ENCODE peak calls at places on chromosomes 6 and 20, in six cellular contexts. D, J, X, M, N and F are unnamed samples.

GRCh38 chr6:42727084-42727601 is 4.7 kb upstream of the PRPH2 start:
- DNase-seq in D (no peak), J (no peak), X (peak), M (no peak), N (peak), F (peak)

GRCh38 chr6:30979076-30979475 is 4.4 kb upstream of the MUC21 start:
- DNase-seq in D (no peak), J (no peak), X (no peak), M (no peak), N (no peak), F (no peak)

GRCh38 chr6:145506554-145506953 is 228.8 kb downstream of the EPM2A start:
- DNase-seq in D (no peak), J (no peak), X (no peak), M (no peak), N (no peak), F (no peak)

GRCh38 chr6:138691595-138692057 is 81.9 kb upstream of the CCDC28A start:
- DNase-seq in D (no peak), J (no peak), X (no peak), M (no peak), N (no peak), F (no peak)

GRCh38 chr20:32332614-32333013 is 25.5 kb upstream of the ASXL1 start:
- DNase-seq in D (peak), J (no peak), X (no peak), M (no peak), N (peak), F (no peak)

GRCh38 chr20:50303573-50304500 is 113.2 kb downstream of the CEBPB start:
- DNase-seq in D (peak), J (peak), X (peak), M (no peak), N (peak), F (peak)

GRCh38 chr6:41614713-41615112 is 23.6 kb upstream of the MDFI start:
- DNase-seq in D (no peak), J (no peak), X (no peak), M (no peak), N (no peak), F (no peak)

GRCh38 chr20:5714261-5715041 is 35.8 kb upstream of the SHLD1 start:
- DNase-seq in D (no peak), J (no peak), X (no peak), M (no peak), N (no peak), F (no peak)

GRCh38 chr6:38656896-38657295 is 17.2 kb upstream of the BTBD9 start:
- DNase-seq in D (no peak), J (no peak), X (no peak), M (no peak), N (no peak), F (no peak)

GRCh38 chr6:106749611-106750010 is 120.2 kb downstream of the QRSL1 start:
- DNase-seq in D (no peak), J (no peak), X (no peak), M (no peak), N (no peak), F (no peak)

GRCh38 chr6:139172151-139172550 is 37.3 kb downstream of the HECA start:
- DNase-seq in D (no peak), J (no peak), X (no peak), M (no peak), N (no peak), F (no peak)

GRCh38 chr6:105432797-105433196 is 29.9 kb upstream of the PREP start:
- DNase-seq in D (peak), J (no peak), X (no peak), M (no peak), N (no peak), F (no peak)

GRCh38 chr20:50333856-50334255 is 143.2 kb downstream of the CEBPB start:
- DNase-seq in D (peak), J (no peak), X (no peak), M (no peak), N (no peak), F (no peak)

GRCh38 chr6:1611322-1611571 is 1.5 kb downstream of the FOXC1 start:
- DNase-seq in D (no peak), J (no peak), X (no peak), M (no peak), N (no peak), F (no peak)

GRCh38 chr20:57438552-57438951 is 47.4 kb downstream of the RBM38 start:
- DNase-seq in D (no peak), J (no peak), X (no peak), M (no peak), N (peak), F (no peak)

GRCh38 chr6:93424303-93425064 is 5.1 kb upstream of the EPHA7 start:
- DNase-seq in D (no peak), J (no peak), X (no peak), M (no peak), N (no peak), F (no peak)

DNA sequence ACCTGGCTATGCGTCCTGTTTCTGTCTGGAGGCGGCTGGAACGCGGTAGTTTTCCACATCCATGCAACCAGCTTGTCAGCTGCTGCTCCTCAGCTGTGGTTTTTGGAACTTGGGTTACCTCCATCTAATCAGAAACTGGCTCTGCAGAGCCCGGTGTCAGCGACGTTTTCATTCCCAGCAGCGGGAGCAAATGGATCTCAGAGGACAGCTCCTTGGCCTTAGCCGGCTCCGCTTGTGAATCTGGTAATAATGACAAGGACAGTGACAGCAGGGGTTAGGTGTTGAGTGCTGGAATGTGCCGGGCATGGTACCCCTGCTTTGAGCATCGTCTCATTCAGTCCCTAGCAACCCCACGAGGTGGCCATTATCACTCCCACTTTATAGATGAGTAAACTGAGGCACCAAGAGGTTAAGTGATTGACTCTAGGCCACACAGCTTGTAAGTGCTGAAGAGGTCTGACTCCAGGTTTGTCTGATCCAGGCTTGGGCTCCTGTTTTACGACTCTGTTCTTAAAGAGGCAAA is 1.3 kb downstream of the SLCO4A1 start:
- DNase-seq in D (no peak), J (no peak), X (no peak), M (no peak), N (no peak), F (no peak)
- H3K4me3 ChIP-seq in D (peak), J (peak), X (peak), M (peak), N (no peak), F (peak)

DNA sequence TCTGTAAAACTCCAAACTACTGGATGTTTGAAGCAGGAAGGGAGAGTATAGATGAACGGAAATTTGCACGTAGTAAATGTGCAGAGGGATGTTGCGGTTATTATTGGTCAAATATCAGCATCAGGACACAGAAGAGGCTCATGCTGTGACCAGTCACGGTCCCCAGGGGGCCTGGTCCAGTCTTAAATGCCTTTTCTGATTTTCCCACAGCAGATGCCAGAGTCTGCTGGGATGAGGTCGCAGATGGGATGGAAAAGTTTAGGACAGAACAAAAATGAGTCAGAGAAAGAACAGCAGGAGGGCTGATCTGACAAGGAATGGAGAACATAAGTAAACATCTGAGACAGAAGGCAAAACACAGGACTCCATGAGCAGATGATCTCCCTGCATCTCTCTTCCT is 11.7 kb upstream of the SIRPG start:
- DNase-seq in D (no peak), J (no peak), X (no peak), M (no peak), N (no peak), F (no peak)
- TF ChIP-seq CTCF in D (no peak), J (no peak), X (no peak), M (no peak), N (no peak), F (no peak)

DNA sequence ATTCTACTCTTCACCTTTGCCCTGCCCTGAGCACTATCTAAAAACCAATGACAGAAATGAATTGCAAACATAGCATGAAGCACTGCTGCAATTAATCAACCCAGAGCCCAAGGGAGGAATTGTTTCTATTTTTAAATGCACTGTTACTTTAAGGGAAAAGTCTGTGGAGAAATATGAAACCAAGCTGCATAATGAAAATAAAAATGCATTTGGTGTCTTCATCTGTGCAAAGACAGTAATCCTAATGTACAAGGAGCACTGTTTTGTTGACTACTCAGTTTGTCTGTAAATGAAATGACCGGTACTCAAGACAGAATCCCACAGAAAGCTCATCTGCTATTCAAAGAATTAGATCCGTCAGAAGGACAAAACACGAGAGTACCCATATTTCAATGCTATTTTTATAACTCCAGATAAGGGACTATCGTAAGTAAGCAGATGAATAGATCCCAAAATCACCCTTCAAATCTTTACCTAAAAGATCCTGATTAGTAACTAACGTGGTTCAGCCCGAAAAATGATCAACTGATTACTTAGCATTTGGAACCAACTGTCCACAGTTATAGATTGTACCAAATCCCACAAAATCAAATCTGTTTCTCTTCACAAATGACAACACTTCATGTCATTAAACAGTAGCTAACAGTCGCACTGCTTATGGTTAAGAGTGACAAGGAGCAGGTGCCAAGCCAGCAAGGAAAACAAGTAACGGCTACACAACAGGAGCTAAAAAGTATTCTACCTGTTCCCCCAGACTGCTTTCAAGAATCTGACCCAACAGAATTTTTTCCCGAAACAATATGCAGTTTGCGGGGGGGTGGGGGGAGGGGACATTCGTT is 2.4 kb downstream of the KIF13A start:
- DNase-seq in D (no peak), J (no peak), X (no peak), M (no peak), N (no peak), F (no peak)
- H3K4me3 ChIP-seq in D (peak), J (peak), X (peak), M (peak), N (no peak), F (peak)

GRCh38 chr6:127069659-127070279 is 48.7 kb upstream of the RSPO3 start:
- DNase-seq in D (no peak), J (no peak), X (no peak), M (no peak), N (no peak), F (no peak)
- TF ChIP-seq CTCF in D (peak), J (no peak), X (no peak), M (peak), N (no peak), F (peak)

GRCh38 chr6:27893059-27893835 is 18.9 kb downstream of the OR2B2 start:
- DNase-seq in D (peak), J (peak), X (no peak), M (peak), N (peak), F (peak)

GRCh38 chr6:27890351-27891299 is 21.6 kb downstream of the OR2B2 start:
- DNase-seq in D (peak), J (no peak), X (no peak), M (no peak), N (no peak), F (no peak)

GRCh38 chr6:27889628-27890315 is 22.4 kb downstream of the OR2B2 start:
- DNase-seq in D (no peak), J (no peak), X (no peak), M (no peak), N (no peak), F (no peak)

GRCh38 chr6:27892596-27893058 is 19.6 kb downstream of the OR2B2 start:
- DNase-seq in D (no peak), J (no peak), X (no peak), M (no peak), N (peak), F (no peak)

GRCh38 chr6:27891300-27891913 is 20.8 kb downstream of the OR2B2 start:
- DNase-seq in D (no peak), J (no peak), X (no peak), M (no peak), N (no peak), F (no peak)
- H3K4me3 ChIP-seq in D (no peak), J (no peak), X (no peak), M (peak), N (no peak), F (no peak)

GRCh38 chr20:1754306-1754705 is 96.7 kb upstream of the SIRPG start:
- DNase-seq in D (no peak), J (no peak), X (no peak), M (no peak), N (no peak), F (no peak)
- TF ChIP-seq CTCF in D (no peak), J (no peak), X (no peak), M (no peak), N (no peak), F (no peak)